ENCODE peak calls at places on chromosomes 5 and 9, in ten cellular contexts. L, E, K, F, Q, Y, R, O, C and G are unnamed samples.
A peak's percentile ranks its signal among the peaks of the same experiment; 100 is the strongest.

GRCh38 chr5:9558319-9558965 is 12.6 kb upstream of the SEMA5A start:
- DNase-seq in L (no peak), E (no peak), K (no peak), F (no peak), Q (no peak), Y (no peak), R (no peak), O (no peak), C (no peak), G (no peak)

GRCh38 chr5:69451941-69452652 is 37.2 kb downstream of the MARVELD2 start:
- DNase-seq in L (no peak), E (no peak), K (no peak), F (no peak), Q (no peak), Y (no peak), R (no peak), O (no peak), C (no peak), G (no peak)

GRCh38 chr9:133374612-133375115 is 1.2 kb downstream of the SURF4 start:
- DNase-seq in L (no peak), E (peak; percentile 68), K (no peak), F (no peak), Q (no peak), Y (no peak), R (no peak), O (no peak), C (no peak), G (no peak)

GRCh38 chr5:36359267-36359666 is 57.6 kb upstream of the RANBP3L start:
- DNase-seq in L (no peak), E (no peak), K (no peak), F (no peak), Q (peak; percentile 18), Y (no peak), R (no peak), O (no peak), C (peak; percentile 22), G (no peak)

GRCh38 chr5:114153392-114153791 is 208.5 kb upstream of the KCNN2 start:
- DNase-seq in L (no peak), E (no peak), K (no peak), F (no peak), Q (no peak), Y (no peak), R (no peak), O (no peak), C (no peak), G (no peak)

GRCh38 chr9:83538172-83538889 is at the start of gene FRMD3:
- DNase-seq in L (peak; percentile 90), E (peak; percentile 16), K (no peak), F (peak; percentile 93), Q (peak; percentile 91), Y (peak; percentile 94), R (peak; percentile 94), O (peak; percentile 86), C (peak; percentile 27), G (no peak)

GRCh38 chr9:2966846-2967372 is 123.0 kb upstream of the PUM3 start:
- DNase-seq in L (no peak), E (no peak), K (no peak), F (no peak), Q (no peak), Y (no peak), R (no peak), O (no peak), C (no peak), G (no peak)

GRCh38 chr5:83475540-83476469 is 4.3 kb downstream of the VCAN start:
- DNase-seq in L (no peak), E (peak; percentile 92), K (no peak), F (no peak), Q (peak; percentile 25), Y (no peak), R (no peak), O (no peak), C (no peak), G (no peak)

GRCh38 chr9:135983745-135984710 is 22.9 kb upstream of the UBAC1 start:
- DNase-seq in L (no peak), E (no peak), K (peak; percentile 53), F (no peak), Q (no peak), Y (no peak), R (no peak), O (no peak), C (no peak), G (no peak)

GRCh38 chr9:135978650-135979461 is 17.7 kb upstream of the UBAC1 start:
- DNase-seq in L (no peak), E (no peak), K (no peak), F (no peak), Q (no peak), Y (no peak), R (no peak), O (no peak), C (no peak), G (peak; percentile 52)

GRCh38 chr9:135982499-135983264 is 21.5 kb upstream of the UBAC1 start:
- DNase-seq in L (no peak), E (no peak), K (no peak), F (no peak), Q (no peak), Y (no peak), R (peak; percentile 50), O (no peak), C (no peak), G (no peak)

GRCh38 chr9:135979472-135980166 is 18.4 kb upstream of the UBAC1 start:
- DNase-seq in L (no peak), E (no peak), K (no peak), F (no peak), Q (no peak), Y (no peak), R (no peak), O (no peak), C (no peak), G (no peak)

DNA sequence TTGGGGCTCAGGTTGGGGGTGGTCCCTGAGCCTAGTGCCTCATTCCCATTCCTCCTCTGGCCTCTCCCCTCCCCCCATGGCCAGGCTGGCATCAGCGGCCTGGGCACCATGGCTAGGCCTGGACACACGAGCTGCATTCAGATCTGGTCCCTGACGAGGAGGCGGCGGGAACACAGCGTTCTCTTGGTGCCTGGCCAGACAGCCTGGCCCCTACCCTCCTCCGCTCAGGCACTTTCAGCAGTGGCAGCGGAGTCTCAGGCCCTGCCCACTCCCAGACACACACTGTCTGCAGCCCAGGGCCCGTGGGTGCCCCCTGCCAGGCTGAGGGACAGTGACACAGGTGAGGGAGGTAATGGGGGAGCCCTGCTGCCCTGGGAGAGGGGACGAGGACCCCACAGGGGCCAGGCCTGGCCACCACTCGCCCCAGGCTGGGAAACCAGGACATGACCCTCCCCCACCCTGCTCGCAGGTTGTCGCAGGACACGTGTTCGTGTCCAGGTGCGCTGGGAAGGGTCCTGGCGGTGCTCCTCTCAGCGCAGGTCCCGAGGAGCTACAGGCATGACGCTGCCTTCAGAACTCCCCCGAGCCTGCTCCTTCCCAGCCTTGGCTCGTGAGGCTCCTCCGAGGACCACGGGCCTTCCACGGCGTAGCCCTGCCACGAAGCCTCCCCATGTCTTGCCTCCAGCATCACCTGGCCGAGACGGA is 19.9 kb upstream of the UBAC1 start:
- DNase-seq in L (no peak), E (no peak), K (no peak), F (no peak), Q (no peak), Y (no peak), R (no peak), O (no peak), C (no peak), G (no peak)
- H3K27ac ChIP-seq in L (no peak overlapping the region), E (no peak overlapping the region), K (no peak overlapping the region), F (no peak overlapping the region), Q (no peak overlapping the region), Y (no peak overlapping the region), R (no peak overlapping the region), O (no peak overlapping the region), C (no peak overlapping the region), G (no peak overlapping the region)

DNA sequence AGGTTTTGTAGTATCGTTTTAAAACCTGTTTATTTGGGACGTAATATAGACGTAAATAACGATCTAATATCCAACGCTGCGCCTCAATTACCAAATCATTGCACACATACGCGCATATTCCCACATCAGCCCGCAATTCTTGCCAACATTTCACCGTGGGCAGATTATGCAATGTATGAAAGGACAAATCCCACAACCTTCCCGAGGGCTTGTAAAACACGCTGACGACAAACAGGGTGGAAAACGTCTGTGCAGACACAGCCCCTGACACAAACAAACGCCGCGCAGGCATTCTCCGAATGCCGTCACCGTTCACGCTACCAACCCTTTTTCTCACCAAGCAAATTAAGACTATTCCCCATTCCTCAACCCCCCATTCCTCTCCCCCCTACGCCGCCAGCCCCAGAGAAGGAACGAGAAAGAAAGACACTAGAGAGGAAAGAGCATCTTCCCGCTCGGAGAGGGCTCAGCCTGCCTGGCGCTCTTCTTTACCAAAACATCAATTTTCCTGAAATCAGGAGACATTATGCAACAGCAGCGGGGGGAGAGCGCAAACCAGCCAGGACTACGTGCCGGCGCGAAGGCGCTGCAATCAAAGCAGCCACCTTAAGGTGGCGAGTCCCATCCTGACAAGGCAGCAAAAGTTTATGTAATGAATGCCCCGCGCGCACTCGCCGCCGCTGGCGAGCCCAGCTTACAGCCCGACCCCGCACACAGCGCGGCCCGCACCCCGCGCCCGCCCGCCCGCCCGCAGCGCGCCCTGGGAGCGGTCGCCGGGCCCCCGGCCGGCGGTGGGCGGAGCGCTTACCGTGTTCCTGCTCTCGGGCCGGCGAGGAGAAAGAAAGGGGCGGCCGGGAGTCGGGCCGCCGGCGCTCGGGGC is 560 bp downstream of the NFIL3 start:
- DNase-seq in L (peak; percentile 85), E (peak; percentile 85), K (peak; percentile 74), F (peak; percentile 90), Q (peak; percentile 84), Y (peak; percentile 88), R (peak; percentile 71), O (peak; percentile 93), C (peak; percentile 77), G (peak; percentile 37)
- TF ChIP-seq CTCF in L (peak; percentile 29), E (peak; percentile 21), K (peak; percentile 22), F (peak; percentile 28), Q (peak; percentile 39), Y (peak; percentile 7), R (peak; percentile 11), O (peak; percentile 20), C (peak; percentile 25), G (peak; percentile 16)

DNA sequence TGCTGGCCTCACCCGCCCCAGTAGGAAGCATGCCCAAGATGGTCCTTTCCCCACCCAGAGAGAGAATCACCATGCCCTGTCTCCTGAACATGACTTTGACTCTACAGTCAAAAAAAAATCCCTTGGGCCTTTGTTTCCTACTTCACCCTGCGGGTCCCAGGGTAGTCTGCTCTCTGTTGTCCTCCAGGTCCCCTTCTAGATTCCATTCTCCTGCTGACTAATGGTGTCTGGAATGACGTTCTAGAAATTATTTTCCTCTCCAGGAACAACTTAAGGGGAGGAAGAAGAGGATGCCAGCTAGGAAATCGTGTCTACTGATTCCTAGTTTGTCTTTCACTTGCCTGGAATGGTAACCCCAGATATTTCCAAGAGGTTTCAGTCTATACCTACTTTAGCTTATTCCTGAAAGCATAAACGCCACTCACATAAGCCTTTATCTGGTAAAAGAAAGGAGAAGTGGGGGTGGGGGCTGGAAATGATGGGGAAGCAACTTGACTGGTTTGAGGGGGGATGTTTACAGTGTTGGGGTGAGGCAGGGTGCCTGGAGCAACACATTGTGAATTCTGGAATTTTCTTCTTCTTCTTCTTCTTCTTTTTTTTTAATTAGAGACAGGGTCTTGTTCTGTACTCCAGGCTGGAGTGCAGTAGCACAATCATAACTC is 93.9 kb downstream of the SNX18 start:
- DNase-seq in L (no peak), E (no peak), K (no peak), F (no peak), Q (no peak), Y (no peak), R (no peak), O (no peak), C (no peak), G (no peak)
- H3K27ac ChIP-seq in L (no peak overlapping the region), E (no peak overlapping the region), K (no peak overlapping the region), F (peak overlapping the region; percentile 81), Q (no peak overlapping the region), Y (no peak overlapping the region), R (no peak overlapping the region), O (no peak overlapping the region), C (no peak overlapping the region), G (no peak overlapping the region)

GRCh38 chr9:18390393-18390792 is 83.6 kb upstream of the ADAMTSL1 start:
- DNase-seq in L (no peak), E (peak; percentile 26), K (no peak), F (no peak), Q (peak; percentile 9), Y (no peak), R (no peak), O (no peak), C (no peak), G (no peak)

GRCh38 chr9:18397076-18397475 is 76.9 kb upstream of the ADAMTSL1 start:
- DNase-seq in L (no peak), E (no peak), K (no peak), F (no peak), Q (no peak), Y (no peak), R (no peak), O (no peak), C (no peak), G (no peak)

GRCh38 chr9:18393340-18394130 is 80.4 kb upstream of the ADAMTSL1 start:
- DNase-seq in L (no peak), E (peak; percentile 96), K (no peak), F (no peak), Q (no peak), Y (peak; percentile 61), R (no peak), O (no peak), C (peak; percentile 67), G (no peak)

GRCh38 chr9:18394847-18395355 is 79.1 kb upstream of the ADAMTSL1 start:
- DNase-seq in L (no peak), E (no peak), K (no peak), F (no peak), Q (no peak), Y (no peak), R (no peak), O (no peak), C (no peak), G (no peak)

DNA sequence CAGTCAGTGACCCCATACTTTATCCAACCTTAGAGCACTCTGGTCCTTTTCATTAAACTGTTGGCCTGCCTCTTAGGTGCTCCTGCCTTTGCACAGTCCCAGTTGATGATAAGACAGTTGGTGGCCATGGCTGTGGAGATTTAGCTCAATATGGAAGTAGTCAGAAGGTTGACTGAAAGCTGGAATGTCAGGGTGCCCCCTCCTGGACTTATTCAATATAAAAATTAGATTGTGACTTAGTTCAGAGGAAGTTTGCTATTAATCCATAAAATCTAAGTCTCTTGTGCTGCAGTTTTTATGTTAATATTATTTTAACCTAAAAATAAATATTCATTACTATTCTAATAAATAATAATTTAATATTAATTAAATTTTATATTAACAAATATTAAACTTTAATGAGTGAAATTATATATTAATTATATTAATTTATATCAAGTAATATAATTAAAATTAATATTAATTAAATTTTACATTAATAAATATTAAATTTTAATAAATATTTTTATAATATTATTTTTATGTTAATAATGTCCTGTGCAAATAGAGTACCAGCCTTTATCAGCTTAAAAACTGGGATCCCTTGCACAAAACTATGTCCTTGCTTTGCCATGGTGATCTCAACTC is 77.7 kb upstream of the ADAMTSL1 start:
- DNase-seq in L (no peak), E (peak; percentile 18), K (no peak), F (no peak), Q (peak; percentile 4), Y (no peak), R (no peak), O (no peak), C (no peak), G (no peak)
- TF ChIP-seq CTCF in L (no peak), E (peak; percentile 35), K (no peak), F (no peak), Q (peak; percentile 40), Y (no peak), R (no peak), O (no peak), C (no peak), G (no peak)